ENCODE peak calls at places on chromosome 1, in nine cellular contexts. O is nephron progenitor cell; V is HL-60; G is colonic mucosa; L is EL; T is Panc1; P is HTR-8/SVneo; D is GM23248; F is activated T-cell treated with anti-CD3 and anti-CD28 coated beads, Interleukin-2, amount 50 U/mL, for 72 hours. Y is an unnamed sample.

GRCh38 chr1:198543670-198544260 is 3.3 kb upstream of the ATP6V1G3 start:
- DNase-seq in F (no peak), L (no peak), D (no peak), G (no peak), T (no peak), O (no peak), V (no peak), P (no peak), Y (no peak)

GRCh38 chr1:159783724-159784123 is 3.0 kb downstream of the DUSP23 start:
- DNase-seq in O (no peak), P (no peak), F (no peak), T (no peak), G (no peak), V (no peak), D (no peak), L (peak; percentile 63), Y (no peak)

GRCh38 chr1:93753766-93754763 is 72.4 kb upstream of the BCAR3 start:
- DNase-seq in G (no peak), F (no peak), L (peak; percentile 97), P (peak; percentile 44), O (no peak), D (peak; percentile 91), T (peak; percentile 80), V (peak; percentile 16), Y (peak; percentile 85)

GRCh38 chr1:162299018-162299417 is 77.6 kb downstream of the SPATA46 start:
- DNase-seq in D (peak; percentile 20), P (no peak), O (no peak), F (no peak), L (peak; percentile 13), V (no peak), T (no peak), G (no peak), Y (no peak)

GRCh38 chr1:54846301-54846700 is 40.7 kb downstream of the DHCR24 start:
- DNase-seq in V (no peak), T (no peak), P (no peak), G (no peak), O (no peak), D (no peak), L (no peak), F (no peak), Y (no peak)

GRCh38 chr1:168365719-168366474 is 85.2 kb downstream of the TBX19 start:
- DNase-seq in O (no peak), F (no peak), T (no peak), D (no peak), V (no peak), G (no peak), P (no peak), L (no peak), Y (no peak)

GRCh38 chr1:203528976-203529375 is 35.0 kb downstream of the OPTC start:
- DNase-seq in L (no peak), T (no peak), G (no peak), O (no peak), P (no peak), D (no peak), F (no peak), V (no peak), Y (no peak)

GRCh38 chr1:201925961-201926585 is 20.3 kb downstream of the LMOD1 start:
- DNase-seq in T (no peak), V (no peak), F (no peak), O (no peak), P (no peak), G (no peak), D (no peak), L (no peak), Y (peak; percentile 54)

GRCh38 chr1:155000475-155000724 is 2.2 kb upstream of the ZBTB7B start:
- DNase-seq in L (no peak), T (no peak), G (peak; percentile 63), D (peak; percentile 38), O (no peak), V (no peak), F (no peak), P (no peak), Y (no peak)

GRCh38 chr1:53478186-53478585 is 19.0 kb downstream of the DMRTB1 start:
- DNase-seq in L (no peak), O (no peak), V (no peak), P (no peak), F (no peak), D (no peak), G (no peak), T (no peak), Y (no peak)

GRCh38 chr1:184189361-184189760 is 137.8 kb downstream of the TSEN15 start:
- DNase-seq in T (no peak), F (no peak), G (no peak), L (no peak), D (no peak), O (no peak), P (no peak), V (no peak), Y (no peak)

GRCh38 chr1:187091666-187092065 is 262.9 kb downstream of the PLA2G4A start:
- DNase-seq in T (no peak), F (no peak), L (no peak), V (no peak), G (no peak), D (peak; percentile 35), O (no peak), P (no peak), Y (no peak)

GRCh38 chr1:97245682-97246081 is 524.1 kb downstream of the PTBP2 start:
- DNase-seq in L (no peak), V (no peak), D (peak; percentile 4), O (no peak), T (no peak), P (no peak), G (no peak), F (no peak), Y (no peak)

GRCh38 chr1:116503535-116504307 is 67.1 kb downstream of the CD58 start:
- DNase-seq in F (peak; percentile 32), D (no peak), L (no peak), T (no peak), O (no peak), G (no peak), P (no peak), V (peak; percentile 67), Y (no peak)

GRCh38 chr1:79848316-79848715 is 841.8 kb upstream of the ADGRL4 start:
- DNase-seq in V (no peak), D (no peak), P (no peak), L (no peak), O (no peak), G (no peak), T (no peak), F (no peak), Y (no peak)

GRCh38 chr1:22883406-22883805 is 89.3 kb downstream of the LACTBL1 start:
- DNase-seq in D (no peak), P (no peak), G (no peak), T (no peak), O (no peak), F (no peak), L (no peak), V (no peak), Y (no peak)

GRCh38 chr1:15975358-15975804 is 520 bp downstream of the ZBTB17 start:
- DNase-seq in O (peak; percentile 80), T (no peak), F (peak; percentile 87), L (peak; percentile 72), V (peak; percentile 36), G (peak; percentile 54), P (peak; percentile 53), D (peak; percentile 83), Y (peak; percentile 42)

GRCh38 chr1:42439940-42440339 is 15.9 kb downstream of the ZMYND12 start:
- DNase-seq in F (no peak), O (no peak), G (no peak), T (peak; percentile 53), D (peak; percentile 85), P (peak; percentile 33), L (peak; percentile 69), V (no peak), Y (peak; percentile 57)

GRCh38 chr1:219088778-219089557 is 84.7 kb upstream of the LYPLAL1 start:
- DNase-seq in G (no peak), O (no peak), T (peak; percentile 64), L (peak; percentile 94), D (peak; percentile 97), V (peak; percentile 99), P (peak; percentile 48), F (no peak), Y (peak; percentile 92)

GRCh38 chr1:46303038-46303871 is at the start of the genes LRRC41 and UQCRH:
- DNase-seq in O (peak; percentile 94), F (peak; percentile 95), G (peak; percentile 96), D (peak; percentile 98), T (peak; percentile 93), L (peak; percentile 98), P (peak; percentile 93), V (peak; percentile 96), Y (peak; percentile 98)

GRCh38 chr1:224127925-224128819 is 14.3 kb downstream of the FBXO28 start:
- DNase-seq in L (peak; percentile 80), P (no peak), V (no peak), D (peak; percentile 67), F (no peak), O (no peak), T (no peak), G (no peak), Y (peak; percentile 32)

GRCh38 chr1:58841455-58841854 is 57.6 kb upstream of the JUN start:
- DNase-seq in O (no peak), L (no peak), T (no peak), V (no peak), D (no peak), F (no peak), P (no peak), G (peak; percentile 44), Y (no peak)

GRCh38 chr1:216820345-216820744 is 97.1 kb upstream of the ESRRG start:
- DNase-seq in V (no peak), G (no peak), T (no peak), L (peak; percentile 56), D (no peak), O (no peak), P (no peak), F (no peak), Y (no peak)

GRCh38 chr1:167263784-167264464 is 43.2 kb downstream of the POU2F1 start:
- DNase-seq in O (no peak), D (no peak), P (peak; percentile 23), V (no peak), L (peak; percentile 21), T (no peak), G (no peak), F (no peak), Y (no peak)

GRCh38 chr1:227212164-227212563 is 106.1 kb downstream of the CDC42BPA start:
- DNase-seq in L (no peak), D (no peak), F (no peak), T (no peak), O (no peak), P (no peak), G (no peak), V (no peak), Y (no peak)

GRCh38 chr1:43836267-43836951 is 97.2 kb upstream of the ARTN start:
- DNase-seq in V (peak; percentile 55), T (no peak), F (peak; percentile 90), P (peak; percentile 67), O (no peak), G (peak; percentile 87), D (no peak), L (peak; percentile 39), Y (no peak)

GRCh38 chr1:118914379-118915161 is 73.6 kb downstream of the TBX15 start:
- DNase-seq in D (no peak), V (no peak), G (no peak), O (no peak), F (no peak), L (no peak), P (no peak), T (no peak), Y (no peak)

GRCh38 chr1:48203287-48203900 is 19.1 kb upstream of the SLC5A9 start:
- DNase-seq in F (no peak), V (no peak), L (peak; percentile 21), P (no peak), O (peak; percentile 23), G (no peak), D (peak; percentile 51), T (peak; percentile 18), Y (no peak)

GRCh38 chr1:150464422-150464826 is 22.8 kb upstream of the TARS2 start:
- DNase-seq in T (peak; percentile 51), P (peak; percentile 61), F (peak; percentile 78), D (peak; percentile 76), G (peak; percentile 71), O (peak; percentile 65), V (peak; percentile 18), L (peak; percentile 54), Y (peak; percentile 31)

GRCh38 chr1:32071758-32072621 is 749 bp upstream of the TMEM39B start:
- DNase-seq in D (peak; percentile 81), G (no peak), L (peak; percentile 66), V (no peak), P (no peak), F (no peak), O (no peak), T (no peak), Y (peak; percentile 21)

GRCh38 chr1:217892750-217893149 is 261.6 kb downstream of the SPATA17 start:
- DNase-seq in G (no peak), V (no peak), L (peak; percentile 21), F (no peak), D (peak; percentile 10), O (no peak), T (no peak), P (no peak), Y (no peak)

Y was measured in fibroblast of gingiva.